ENCODE peak calls at places on chromosomes 11 and 22, in seven cellular contexts. Y is T-helper 1 cell, Z is fibroblast of pulmonary artery, C is EL, Q is endothelial cell, V is A172, I is progenitor cell of endocrine pancreas. B is an unnamed sample.

GRCh38 chr22:28904211-28904808 is 20.9 kb downstream of the ZNRF3 start:
- DNase-seq in Q (no peak), Z (no peak), I (no peak), V (no peak), Y (no peak), C (peak; percentile 53), B (no peak)

GRCh38 chr22:39908737-39909136 is 7.9 kb downstream of the GRAP2 start:
- DNase-seq in V (peak; percentile 2), Q (no peak), Z (no peak), C (peak; percentile 24), I (no peak), Y (no peak), B (no peak)

GRCh38 chr11:396511-396947 is 2.5 kb downstream of the PKP3 start:
- DNase-seq in Y (no peak), Z (peak; percentile 36), I (no peak), C (peak; percentile 56), Q (no peak), V (peak; percentile 52), B (no peak)

GRCh38 chr11:30406978-30407762 is 84.3 kb downstream of the ARL14EP start:
- DNase-seq in V (no peak), Y (no peak), I (no peak), Z (no peak), Q (no peak), C (no peak), B (no peak)

GRCh38 chr11:88779551-88779950 is 286.2 kb downstream of the GRM5 start:
- DNase-seq in C (peak; percentile 54), Z (peak; percentile 28), V (peak; percentile 15), Q (no peak), I (no peak), Y (no peak), B (no peak)

GRCh38 chr11:70742553-70743291 is 344.4 kb downstream of the CTTN start:
- DNase-seq in I (peak; percentile 59), C (no peak), Y (no peak), V (no peak), Q (peak; percentile 26), Z (no peak), B (no peak)

GRCh38 chr11:67022341-67022933 is 497 bp upstream of the SYT12 start:
- DNase-seq in Z (peak; percentile 68), I (no peak), Y (no peak), C (peak; percentile 74), V (no peak), Q (no peak), B (no peak)

GRCh38 chr11:79466411-79466810 is 25.6 kb upstream of the TENM4 start:
- DNase-seq in Y (no peak), V (peak; percentile 32), Z (peak; percentile 34), Q (no peak), I (no peak), C (peak; percentile 30), B (no peak)

GRCh38 chr11:60717956-60718355 is 6.6 kb upstream of the MS4A18 start:
- DNase-seq in Y (no peak), I (no peak), V (no peak), Z (no peak), Q (no peak), C (no peak), B (no peak)

GRCh38 chr11:20840341-20840740 is 171.0 kb downstream of the NELL1 start:
- DNase-seq in C (no peak), V (no peak), I (no peak), Z (no peak), Q (no peak), Y (no peak), B (no peak)

GRCh38 chr11:72831521-72832300 is 17.5 kb downstream of the ATG16L2 start:
- DNase-seq in V (peak; percentile 77), Y (peak; percentile 53), Z (peak; percentile 82), C (peak; percentile 78), I (peak; percentile 73), Q (peak; percentile 86), B (peak; percentile 82)

GRCh38 chr11:7664867-7665266 is 8.4 kb downstream of the CYB5R2 start:
- DNase-seq in Y (no peak), Z (no peak), V (no peak), C (no peak), Q (no peak), I (no peak), B (no peak)

GRCh38 chr11:108931168-108931567 is 266.3 kb downstream of the DDX10 start:
- DNase-seq in I (no peak), Z (no peak), V (no peak), C (peak; percentile 28), Y (no peak), Q (no peak), B (no peak)

GRCh38 chr11:124725719-124726105 is 14.0 kb upstream of the NRGN start:
- DNase-seq in Q (no peak), Z (peak; percentile 89), I (no peak), C (peak; percentile 48), V (peak; percentile 29), Y (no peak), B (no peak)

GRCh38 chr11:102036757-102037156 is 10.5 kb upstream of the CFAP300 start:
- DNase-seq in Y (no peak), Z (no peak), I (no peak), C (no peak), V (no peak), Q (no peak), B (no peak)

GRCh38 chr22:38943882-38944281 is 13.5 kb upstream of the APOBEC3A start:
- DNase-seq in V (no peak), I (no peak), Q (no peak), Z (no peak), C (no peak), Y (no peak), B (no peak)

GRCh38 chr22:23894710-23895598 is 771 bp downstream of the MIF start:
- DNase-seq in C (peak; percentile 82), Z (peak; percentile 84), I (peak; percentile 69), V (peak; percentile 37), Y (peak; percentile 53), Q (peak; percentile 67), B (peak; percentile 50)

GRCh38 chr11:27622541-27623300 is 77.5 kb downstream of the BDNF start:
- DNase-seq in Y (no peak), Q (no peak), C (no peak), V (no peak), Z (no peak), I (no peak), B (no peak)

GRCh38 chr11:57456960-57457642 is 3.2 kb upstream of the RTN4RL2 start:
- DNase-seq in Z (peak; percentile 88), C (peak; percentile 88), Y (peak; percentile 66), I (peak; percentile 83), V (peak; percentile 68), Q (peak; percentile 89), B (peak; percentile 91)

GRCh38 chr22:28917747-28918543 is 34.6 kb downstream of the ZNRF3 start:
- DNase-seq in C (no peak), I (peak; percentile 15), Q (peak; percentile 29), Z (peak; percentile 30), V (no peak), Y (no peak), B (peak; percentile 36)

GRCh38 chr22:44942979-44943700 is 66.7 kb downstream of the PHF21B start:
- DNase-seq in I (no peak), Y (no peak), C (no peak), Q (no peak), V (no peak), Z (no peak), B (no peak)

GRCh38 chr11:108859510-108859909 is 194.6 kb downstream of the DDX10 start:
- DNase-seq in Q (no peak), C (no peak), Y (no peak), V (peak; percentile 19), I (no peak), Z (no peak), B (no peak)

GRCh38 chr11:7612661-7613393 is 60.5 kb downstream of the CYB5R2 start:
- DNase-seq in Z (peak; percentile 68), Q (no peak), C (no peak), V (no peak), Y (no peak), I (no peak), B (no peak)

GRCh38 chr22:38214248-38215056 is 12.7 kb downstream of the MAFF start:
- DNase-seq in I (peak; percentile 44), Z (peak; percentile 70), V (no peak), C (no peak), Q (peak; percentile 75), Y (peak; percentile 69), B (peak; percentile 73)

GRCh38 chr11:79042824-79043223 is 398.0 kb downstream of the TENM4 start:
- DNase-seq in V (no peak), I (no peak), C (no peak), Z (no peak), Q (no peak), Y (no peak), B (no peak)

GRCh38 chr11:76184551-76184993 is 21.7 kb downstream of the WNT11 start:
- DNase-seq in V (no peak), Z (peak; percentile 67), C (peak; percentile 63), Y (no peak), I (no peak), Q (peak; percentile 30), B (no peak)

GRCh38 chr22:50526849-50527801 is 1.7 kb upstream of the SCO2 start:
- DNase-seq in V (no peak), Y (no peak), Q (no peak), C (peak; percentile 40), I (no peak), Z (peak; percentile 49), B (no peak)

GRCh38 chr22:25488244-25489020 is 76.0 kb upstream of the GRK3 start:
- DNase-seq in Z (peak; percentile 78), Y (no peak), V (peak; percentile 77), I (no peak), C (peak; percentile 77), Q (no peak), B (no peak)

GRCh38 chr11:38818720-38819119 is 2220.7 kb upstream of the RAG2 start:
- DNase-seq in V (peak; percentile 3), I (no peak), Z (peak; percentile 9), C (peak; percentile 22), Q (no peak), Y (no peak), B (no peak)

GRCh38 chr11:30322162-30322561 is 742 bp upstream of the ARL14EP start:
- DNase-seq in V (no peak), Y (no peak), Z (no peak), I (no peak), C (no peak), Q (no peak), B (no peak)

GRCh38 chr22:31142285-31142684 is 2.0 kb upstream of the PLA2G3 start:
- DNase-seq in Q (no peak), C (no peak), Z (no peak), I (no peak), Y (no peak), V (no peak), B (no peak)

B was measured in neural crest cell.